ENCODE peak calls at places on chromosomes 16 and 17, in eight cellular contexts. H, P, Y, V, W, A, Z and J are unnamed samples.

GRCh38 chr17:50304781-50305404 is 30.6 kb downstream of the TMEM92 start:
- DNase-seq in H (no peak), P (peak), Y (no peak), V (peak), W (no peak), A (no peak), Z (peak), J (no peak)

GRCh38 chr16:80791411-80791810 is 13.0 kb downstream of the CDYL2 start:
- DNase-seq in H (no peak), P (no peak), Y (no peak), V (no peak), W (no peak), A (no peak), Z (no peak), J (no peak)

GRCh38 chr16:27776556-27776955 is 226.6 kb downstream of the KATNIP start:
- DNase-seq in H (no peak), P (no peak), Y (no peak), V (no peak), W (no peak), A (no peak), Z (no peak), J (no peak)

GRCh38 chr16:75099075-75099667 is 17.4 kb downstream of the LDHD start:
- DNase-seq in H (no peak), P (no peak), Y (no peak), V (no peak), W (no peak), A (no peak), Z (no peak), J (no peak)

GRCh38 chr17:69431835-69432234 is 17.3 kb downstream of the MAP2K6 start:
- DNase-seq in H (no peak), P (no peak), Y (no peak), V (no peak), W (no peak), A (no peak), Z (no peak), J (no peak)

GRCh38 chr16:17050468-17050867 is 420.3 kb downstream of the XYLT1 start:
- DNase-seq in H (no peak), P (no peak), Y (no peak), V (no peak), W (no peak), A (no peak), Z (no peak), J (no peak)

GRCh38 chr16:1645914-1646525 is 32.1 kb upstream of the JPT2 start:
- DNase-seq in H (no peak), P (peak), Y (peak), V (peak), W (no peak), A (peak), Z (peak), J (no peak)

GRCh38 chr16:85286066-85286712 is 173.9 kb upstream of the CIBAR2 start:
- DNase-seq in H (no peak), P (no peak), Y (peak), V (peak), W (no peak), A (no peak), Z (no peak), J (no peak)

GRCh38 chr16:84357191-84357651 is 11.1 kb upstream of the ATP2C2 start:
- DNase-seq in H (no peak), P (no peak), Y (peak), V (peak), W (no peak), A (peak), Z (peak), J (no peak)